ENCODE peak calls at places on chromosomes 12 and 14, in six cellular contexts. S, N, P, B, M and Z are unnamed samples.

GRCh38 chr14:59395672-59396071 is 69.5 kb downstream of the GPR135 start:
- DNase-seq in S (no peak), N (no peak), P (no peak), B (no peak), M (no peak), Z (no peak)

GRCh38 chr12:6752181-6752930 is 585 bp downstream of the MLF2 start:
- DNase-seq in S (peak), N (no peak), P (no peak), B (no peak), M (peak), Z (no peak)

GRCh38 chr12:50635857-50636256 is 128.0 kb upstream of the ATF1 start:
- DNase-seq in S (no peak), N (no peak), P (no peak), B (no peak), M (no peak), Z (no peak)

GRCh38 chr14:75542585-75543091 is 20.4 kb downstream of the BATF start:
- DNase-seq in S (peak), N (peak), P (peak), B (no peak), M (peak), Z (peak)

GRCh38 chr14:77205566-77205965 is 24.0 kb downstream of the TMEM63C start:
- DNase-seq in S (no peak), N (no peak), P (no peak), B (no peak), M (no peak), Z (no peak)

GRCh38 chr14:74905595-74906142 is 17.4 kb downstream of the RPS6KL1 start:
- DNase-seq in S (no peak), N (no peak), P (peak), B (no peak), M (peak), Z (peak)

GRCh38 chr14:61470261-61470953 is 149.0 kb downstream of the PRKCH start:
- DNase-seq in S (no peak), N (no peak), P (no peak), B (no peak), M (peak), Z (no peak)

GRCh38 chr12:75853621-75854020 is 178.0 kb downstream of the PHLDA1 start:
- DNase-seq in S (no peak), N (no peak), P (no peak), B (no peak), M (no peak), Z (no peak)

GRCh38 chr12:105538880-105539279 is 208.4 kb downstream of the C12orf75 start:
- DNase-seq in S (no peak), N (no peak), P (no peak), B (no peak), M (no peak), Z (no peak)

GRCh38 chr12:46884362-46884761 is 58.6 kb upstream of the SLC38A4 start:
- DNase-seq in S (no peak), N (no peak), P (no peak), B (no peak), M (no peak), Z (no peak)

GRCh38 chr14:50762001-50762930 is 68.7 kb downstream of the NIN start:
- DNase-seq in S (no peak), N (no peak), P (no peak), B (no peak), M (no peak), Z (no peak)

GRCh38 chr14:91869556-91869955 is 2.2 kb upstream of the TC2N start:
- DNase-seq in S (no peak), N (no peak), P (no peak), B (no peak), M (peak), Z (no peak)

GRCh38 chr12:48446372-48446771 is 26.0 kb upstream of the ANP32D start:
- DNase-seq in S (no peak), N (no peak), P (no peak), B (no peak), M (peak), Z (no peak)

GRCh38 chr14:73460691-73461127 is 2.4 kb upstream of the NUMB start:
- DNase-seq in S (no peak), N (no peak), P (no peak), B (no peak), M (no peak), Z (no peak)

GRCh38 chr12:49296034-49296835 is 1.3 kb downstream of the PRPH start:
- DNase-seq in S (no peak), N (no peak), P (peak), B (no peak), M (peak), Z (no peak)

GRCh38 chr12:14828896-14829295 is 14.4 kb downstream of the ART4 start:
- DNase-seq in S (no peak), N (no peak), P (peak), B (no peak), M (no peak), Z (peak)

GRCh38 chr14:100679170-100679569 is 47.5 kb upstream of the DLK1 start:
- DNase-seq in S (no peak), N (no peak), P (no peak), B (no peak), M (no peak), Z (no peak)

GRCh38 chr12:51622564-51622963 is 31.5 kb downstream of the SCN8A start:
- DNase-seq in S (no peak), N (no peak), P (no peak), B (no peak), M (peak), Z (no peak)

GRCh38 chr12:99658950-99659349 is 11.4 kb downstream of the GARIN6 start:
- DNase-seq in S (no peak), N (no peak), P (peak), B (no peak), M (no peak), Z (no peak)

GRCh38 chr12:123242083-123242904 is 9.1 kb downstream of the MTRFR start:
- DNase-seq in S (no peak), N (no peak), P (no peak), B (no peak), M (no peak), Z (no peak)

GRCh38 chr12:94260717-94261116 is 112.3 kb downstream of the PLXNC1 start:
- DNase-seq in S (no peak), N (no peak), P (no peak), B (no peak), M (no peak), Z (no peak)

GRCh38 chr12:57109207-57110160 is 1.7 kb downstream of the STAT6 start:
- DNase-seq in S (no peak), N (no peak), P (no peak), B (no peak), M (no peak), Z (no peak)

GRCh38 chr14:67239582-67239981 is 1.7 kb upstream of the PALS1 start:
- DNase-seq in S (no peak), N (no peak), P (no peak), B (no peak), M (no peak), Z (no peak)

GRCh38 chr14:67241416-67242362 is at the start of gene PALS1:
- DNase-seq in S (no peak), N (no peak), P (peak), B (peak), M (peak), Z (peak)

GRCh38 chr14:67240978-67241415 is 238 bp upstream of the PALS1 start:
- DNase-seq in S (peak), N (peak), P (peak), B (peak), M (peak), Z (peak)

GRCh38 chr14:67237591-67237990 is 3.6 kb upstream of the PALS1 start:
- DNase-seq in S (no peak), N (no peak), P (no peak), B (no peak), M (no peak), Z (no peak)

DNA sequence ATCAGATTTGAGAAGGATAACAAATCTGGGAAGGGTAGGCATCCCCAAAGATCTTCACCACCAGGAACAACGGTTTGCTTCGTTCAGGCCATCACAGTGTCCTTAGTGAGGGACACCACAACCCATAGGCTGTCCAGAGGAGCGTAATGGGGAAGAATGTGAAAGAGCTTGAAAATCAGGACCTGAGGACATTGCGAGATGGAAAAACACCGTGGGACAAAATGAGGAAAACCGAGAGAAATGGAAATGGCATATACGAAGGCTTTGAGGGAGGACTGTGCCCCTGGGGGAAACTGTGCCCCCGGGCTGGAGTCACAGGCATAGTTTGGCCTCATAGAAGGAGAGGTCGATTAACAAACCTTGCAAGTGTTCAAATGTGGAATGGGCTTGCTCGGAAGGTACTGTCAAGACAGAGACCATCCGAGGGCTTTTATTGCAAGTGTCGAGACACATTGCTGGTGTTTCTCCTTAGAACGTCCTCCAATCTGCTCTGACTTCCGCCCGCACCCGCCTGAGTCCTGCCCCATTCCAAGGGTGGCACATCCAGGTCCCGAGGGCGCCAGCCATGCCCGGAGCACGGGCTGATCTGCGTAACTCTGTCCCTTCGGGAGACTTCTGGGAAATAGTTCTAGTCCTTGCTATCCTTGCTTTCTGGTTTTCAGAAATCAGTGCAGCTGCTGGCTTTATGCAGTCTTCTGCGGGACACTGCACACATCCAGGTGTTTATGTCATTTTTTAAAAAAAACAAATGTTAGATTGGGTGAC is 885 bp upstream of the PALS1 start:
- DNase-seq in S (peak), N (no peak), P (peak), B (peak), M (peak), Z (peak)
- H3K27ac ChIP-seq in S (peak), N (peak), P (no peak), B (peak), M (no peak), Z (peak)

DNA sequence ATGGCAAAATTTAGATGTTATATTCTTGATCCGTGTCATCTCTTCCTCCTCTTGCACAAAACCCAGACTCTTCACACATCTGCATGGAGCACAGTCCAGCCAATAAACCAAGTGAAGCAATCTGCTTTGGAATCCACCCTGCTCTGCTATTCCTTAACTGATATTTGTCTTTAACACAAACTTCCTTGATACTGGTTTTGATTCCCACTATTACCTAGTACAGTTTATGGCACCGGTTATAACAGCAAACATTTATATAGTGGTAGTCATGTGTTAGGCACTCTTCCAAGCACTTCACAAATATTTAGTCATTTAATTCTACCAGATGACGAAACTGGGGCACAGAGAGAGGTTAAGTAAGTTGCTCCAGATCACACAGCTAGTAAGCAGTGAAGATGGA is 12.5 kb downstream of the STYK1 start:
- DNase-seq in S (no peak), N (no peak), P (no peak), B (no peak), M (no peak), Z (no peak)
- H3K27ac ChIP-seq in S (no peak), N (no peak), P (no peak), B (no peak), M (no peak), Z (no peak)

DNA sequence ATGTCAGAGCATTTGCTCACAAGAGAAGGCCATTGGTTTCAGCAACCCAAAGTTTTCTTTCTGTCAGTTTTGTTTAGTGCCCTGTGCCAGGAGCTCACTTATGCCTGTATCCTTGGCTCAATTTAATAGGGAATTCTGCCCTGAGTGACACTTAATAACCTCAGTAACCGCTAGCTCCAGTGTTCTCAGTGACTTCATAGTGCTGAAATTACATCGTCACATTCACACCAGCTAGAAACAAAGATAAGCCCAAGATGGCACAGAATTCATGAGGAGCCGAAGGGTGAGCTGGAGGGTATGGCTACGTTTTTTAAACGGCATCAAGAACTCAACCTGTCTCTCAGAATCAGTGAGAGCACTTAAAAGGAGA is 37.1 kb downstream of the PTGER2 start:
- DNase-seq in S (no peak), N (no peak), P (no peak), B (no peak), M (peak), Z (no peak)
- H3K27ac ChIP-seq in S (no peak), N (no peak), P (peak), B (peak), M (no peak), Z (no peak)

GRCh38 chr14:95760596-95760995 is 46.7 kb upstream of the TCL1A start:
- DNase-seq in S (no peak), N (no peak), P (no peak), B (no peak), M (no peak), Z (no peak)

GRCh38 chr14:95756751-95757150 is 42.8 kb upstream of the TCL1A start:
- DNase-seq in S (no peak), N (no peak), P (no peak), B (no peak), M (no peak), Z (no peak)

GRCh38 chr14:95761436-95761835 is 47.5 kb upstream of the TCL1A start:
- DNase-seq in S (no peak), N (no peak), P (no peak), B (no peak), M (peak), Z (no peak)

GRCh38 chr14:95758331-95758730 is 44.4 kb upstream of the TCL1A start:
- DNase-seq in S (no peak), N (no peak), P (no peak), B (no peak), M (no peak), Z (no peak)

DNA sequence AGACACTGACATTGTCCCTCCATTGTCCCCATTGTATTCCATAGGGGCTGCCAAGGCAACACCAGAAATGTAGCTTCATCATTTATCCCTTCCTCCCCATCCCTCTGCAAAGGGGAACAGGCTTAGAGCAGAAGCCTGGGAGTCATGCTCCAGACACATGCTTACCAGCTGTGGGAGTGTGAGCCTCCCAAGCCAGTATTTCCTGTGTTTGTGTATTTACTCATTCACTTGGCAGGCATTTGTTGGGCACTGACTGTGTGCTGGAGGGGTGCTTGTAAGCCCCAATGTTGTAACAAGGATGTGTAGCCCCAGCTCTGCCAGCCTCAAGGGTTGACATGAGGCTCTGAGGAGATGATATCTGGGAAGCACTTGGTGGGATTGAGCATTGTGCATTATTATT is 46.0 kb upstream of the TCL1A start:
- DNase-seq in S (no peak), N (no peak), P (no peak), B (no peak), M (peak), Z (no peak)
- H3K27ac ChIP-seq in S (no peak), N (no peak), P (no peak), B (no peak), M (no peak), Z (no peak)

GRCh38 chr12:8956073-8956472 is 6.6 kb upstream of the M6PR start:
- DNase-seq in S (no peak), N (no peak), P (no peak), B (no peak), M (no peak), Z (no peak)

GRCh38 chr12:8950702-8951478 is 1.4 kb upstream of the M6PR start:
- DNase-seq in S (no peak), N (no peak), P (peak), B (no peak), M (no peak), Z (no peak)

GRCh38 chr12:8956772-8957171 is 7.3 kb upstream of the M6PR start:
- DNase-seq in S (no peak), N (no peak), P (no peak), B (no peak), M (no peak), Z (no peak)

GRCh38 chr12:8951744-8952143 is 2.3 kb upstream of the M6PR start:
- DNase-seq in S (no peak), N (no peak), P (peak), B (no peak), M (no peak), Z (no peak)

DNA sequence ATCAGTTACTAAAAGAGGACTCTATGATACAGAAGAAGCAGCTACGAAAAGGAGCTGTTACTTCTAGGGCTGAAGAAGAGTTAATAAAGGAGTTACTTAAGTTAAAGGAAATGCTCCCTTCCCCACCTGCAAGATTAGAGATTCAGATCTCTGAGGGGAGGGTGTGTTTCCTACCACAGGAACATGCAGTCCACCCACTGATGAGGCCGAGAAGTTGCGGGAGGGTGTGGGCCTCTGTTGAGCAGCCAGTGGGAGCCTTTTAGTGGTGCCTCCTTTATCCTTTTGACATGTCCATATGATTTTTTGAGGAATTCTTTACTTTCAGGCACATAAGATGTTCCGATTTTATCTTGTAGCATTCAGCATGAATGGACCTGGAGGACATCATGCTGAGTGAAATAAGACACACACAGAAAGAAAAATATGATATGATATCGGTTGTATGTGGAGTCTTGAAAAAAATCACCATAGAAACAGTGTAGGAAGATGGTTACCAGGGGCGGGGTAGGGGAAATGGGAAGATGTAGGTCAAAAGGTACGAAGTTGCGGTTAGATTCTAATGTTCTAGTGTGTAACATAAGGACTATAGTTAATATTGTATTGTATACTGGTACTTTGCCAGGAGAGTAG is 4.4 kb upstream of the M6PR start:
- DNase-seq in S (no peak), N (no peak), P (peak), B (no peak), M (no peak), Z (no peak)
- H3K27ac ChIP-seq in S (no peak), N (no peak), P (peak), B (no peak), M (no peak), Z (no peak)